ENCODE peak calls at places on chromosome 5, in seven cellular contexts. R is transverse colon, P is psoas muscle, W is cardiac muscle cell, Q is gastrocnemius medialis, M is colonic mucosa, K is breast epithelium. X is an unnamed sample.

GRCh38 chr5:146584750-146585149 is 68.8 kb upstream of the GPR151 start:
- DNase-seq in K (no peak), W (no peak), P (no peak), R (no peak), Q (no peak), M (no peak), X (no peak)

GRCh38 chr5:364497-364896 is 43.0 kb downstream of the AHRR start:
- DNase-seq in P (no peak), M (no peak), W (no peak), R (no peak), K (no peak), Q (no peak), X (no peak)

GRCh38 chr5:91020065-91020800 is 362.9 kb downstream of the ARRDC3 start:
- DNase-seq in K (no peak), Q (no peak), P (no peak), W (peak; percentile 14), M (no peak), R (no peak), X (no peak)

GRCh38 chr5:140595538-140595937 is 30.9 kb downstream of the SLC35A4 start:
- DNase-seq in Q (peak; percentile 35), K (peak; percentile 54), W (no peak), P (no peak), M (peak; percentile 60), R (peak; percentile 53), X (peak; percentile 60)

GRCh38 chr5:124355928-124356327 is 390.5 kb downstream of the ZNF608 start:
- DNase-seq in K (no peak), W (no peak), M (no peak), Q (no peak), P (no peak), R (no peak), X (no peak)

GRCh38 chr5:61817472-61818326 is 485.6 kb downstream of the ZSWIM6 start:
- DNase-seq in M (peak; percentile 31), R (peak; percentile 31), Q (no peak), W (peak; percentile 70), K (peak; percentile 24), P (no peak), X (no peak)

GRCh38 chr5:52867809-52868208 is 80.1 kb downstream of the ITGA1 start:
- DNase-seq in R (no peak), K (no peak), M (no peak), P (no peak), Q (no peak), W (peak; percentile 41), X (no peak)

GRCh38 chr5:565782-566445 is 41.7 kb upstream of the SLC9A3 start:
- DNase-seq in M (peak; percentile 45), P (no peak), R (no peak), Q (no peak), K (no peak), W (peak; percentile 8), X (no peak)

GRCh38 chr5:76114192-76114795 is 31.1 kb downstream of the SV2C start:
- DNase-seq in P (no peak), M (peak; percentile 92), R (peak; percentile 80), Q (no peak), W (no peak), K (no peak), X (no peak)

GRCh38 chr5:160548949-160549665 is 127.5 kb downstream of the PTTG1 start:
- DNase-seq in K (no peak), M (no peak), Q (no peak), R (no peak), P (no peak), W (peak; percentile 5), X (no peak)

DNA sequence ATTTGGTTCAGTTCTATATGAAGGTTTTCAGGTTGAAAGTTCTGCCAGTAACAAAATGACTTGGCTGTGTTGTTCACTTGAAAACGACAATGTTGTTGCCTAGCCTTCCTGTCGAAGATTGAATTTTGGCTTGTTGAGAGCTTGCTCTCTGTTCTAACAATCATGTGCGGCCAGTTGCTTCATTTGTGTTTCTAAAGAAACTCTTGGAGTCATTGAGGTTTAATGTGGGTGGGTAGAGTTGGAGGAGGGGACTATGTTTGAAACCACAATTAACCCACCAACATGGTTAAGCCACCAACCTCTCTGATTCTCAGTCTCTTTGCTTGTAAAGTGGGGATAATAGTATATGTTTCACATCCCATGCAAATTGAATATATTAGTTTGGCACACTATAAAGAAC is 145.8 kb downstream of the FBXL7 start:
- DNase-seq in K (no peak), R (no peak), Q (no peak), M (no peak), P (no peak), W (peak; percentile 20), X (no peak)
- H3K4me3 ChIP-seq in K (no peak overlapping the region), R (no peak overlapping the region), Q (no peak overlapping the region), M (no peak overlapping the region), P (no peak overlapping the region), W (no peak overlapping the region), X (no peak overlapping the region)

GRCh38 chr5:132418876-132419275 is 49.4 kb downstream of the SLC22A5 start:
- DNase-seq in W (no peak), K (no peak), M (no peak), Q (no peak), R (no peak), P (no peak), X (no peak)
- H3K27ac ChIP-seq in W (no peak overlapping the region), K (peak overlapping the region; percentile 79), M (peak overlapping the region; percentile 1), Q (peak overlapping the region; percentile 90), R (peak overlapping the region; percentile 99), P (peak overlapping the region; percentile 66), X (no peak overlapping the region)

GRCh38 chr5:138466900-138467710 is 1.8 kb downstream of the EGR1 start:
- DNase-seq in R (peak; percentile 51), P (no peak), M (no peak), Q (no peak), K (peak; percentile 31), W (peak; percentile 60), X (no peak)
- H3K4me3 ChIP-seq in R (peak overlapping the region; percentile 87), P (peak overlapping the region; percentile 93), M (peak overlapping the region; percentile 81), Q (peak overlapping the region; percentile 78), K (peak overlapping the region; percentile 78), W (no peak overlapping the region), X (no peak overlapping the region)

GRCh38 chr5:139443766-139444473 is 4.6 kb upstream of the DNAJC18 start:
- DNase-seq in W (peak; percentile 45), Q (no peak), M (no peak), K (no peak), R (no peak), P (no peak), X (no peak)
- H3K27ac ChIP-seq in W (no peak overlapping the region), Q (no peak overlapping the region), M (no peak overlapping the region), K (no peak overlapping the region), R (no peak overlapping the region), P (no peak overlapping the region), X (no peak overlapping the region)

DNA sequence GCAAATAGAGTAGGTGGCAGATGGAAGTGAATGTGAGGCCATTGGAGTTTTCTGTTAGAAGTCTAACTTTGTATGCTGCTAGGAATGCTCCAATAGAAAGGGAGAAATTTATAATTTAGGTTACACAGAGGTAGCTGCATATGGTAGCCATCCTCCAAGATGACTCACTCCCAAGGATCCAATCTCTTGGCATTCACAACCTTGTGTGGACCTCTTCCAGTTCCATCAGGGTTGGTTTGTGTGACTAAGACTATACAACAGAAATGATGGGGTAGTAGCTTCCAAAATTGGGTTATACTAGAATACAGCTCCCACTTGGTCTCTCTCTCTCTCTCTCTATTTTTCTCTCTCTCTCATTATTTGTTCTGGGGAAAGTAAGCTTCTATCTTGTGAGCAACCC is 647.0 kb upstream of the ZNF608 start:
- DNase-seq in P (no peak), M (no peak), K (no peak), W (no peak), R (no peak), Q (no peak), X (no peak)
- H3K4me3 ChIP-seq in P (no peak overlapping the region), M (no peak overlapping the region), K (no peak overlapping the region), W (no peak overlapping the region), R (no peak overlapping the region), Q (no peak overlapping the region), X (no peak overlapping the region)

DNA sequence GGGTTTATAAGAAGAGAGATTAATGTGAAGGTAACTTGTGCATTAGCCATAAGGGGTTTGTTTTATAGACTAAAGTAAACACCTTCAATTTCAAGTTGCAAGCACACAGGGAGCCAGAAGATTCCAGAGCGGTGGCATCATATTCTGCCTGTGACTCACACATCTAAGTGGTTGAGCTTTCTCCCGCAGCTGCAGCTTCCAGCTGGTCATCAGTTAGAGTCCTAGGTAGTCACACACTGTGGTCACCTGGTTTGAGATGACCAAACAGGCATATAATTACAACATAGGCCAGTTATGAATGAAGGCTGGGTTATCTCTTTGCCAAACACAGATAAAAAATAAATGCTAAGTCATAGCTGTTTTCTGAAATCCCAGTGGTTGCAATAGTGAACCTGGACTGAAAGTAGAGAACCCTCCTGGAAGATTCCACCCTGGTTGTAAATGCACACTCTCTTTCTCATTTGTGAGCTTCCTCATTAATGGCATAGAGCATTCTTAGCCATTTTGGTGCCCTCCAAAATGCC is 171.3 kb downstream of the GDNF start:
- DNase-seq in R (peak; percentile 41), Q (peak; percentile 93), K (peak; percentile 48), P (peak; percentile 85), W (peak; percentile 93), M (peak; percentile 32), X (peak; percentile 66)
- H3K27ac ChIP-seq in R (peak overlapping the region; percentile 70), Q (peak overlapping the region; percentile 83), K (no peak overlapping the region), P (peak overlapping the region; percentile 93), W (no peak overlapping the region), M (no peak overlapping the region), X (no peak overlapping the region)

DNA sequence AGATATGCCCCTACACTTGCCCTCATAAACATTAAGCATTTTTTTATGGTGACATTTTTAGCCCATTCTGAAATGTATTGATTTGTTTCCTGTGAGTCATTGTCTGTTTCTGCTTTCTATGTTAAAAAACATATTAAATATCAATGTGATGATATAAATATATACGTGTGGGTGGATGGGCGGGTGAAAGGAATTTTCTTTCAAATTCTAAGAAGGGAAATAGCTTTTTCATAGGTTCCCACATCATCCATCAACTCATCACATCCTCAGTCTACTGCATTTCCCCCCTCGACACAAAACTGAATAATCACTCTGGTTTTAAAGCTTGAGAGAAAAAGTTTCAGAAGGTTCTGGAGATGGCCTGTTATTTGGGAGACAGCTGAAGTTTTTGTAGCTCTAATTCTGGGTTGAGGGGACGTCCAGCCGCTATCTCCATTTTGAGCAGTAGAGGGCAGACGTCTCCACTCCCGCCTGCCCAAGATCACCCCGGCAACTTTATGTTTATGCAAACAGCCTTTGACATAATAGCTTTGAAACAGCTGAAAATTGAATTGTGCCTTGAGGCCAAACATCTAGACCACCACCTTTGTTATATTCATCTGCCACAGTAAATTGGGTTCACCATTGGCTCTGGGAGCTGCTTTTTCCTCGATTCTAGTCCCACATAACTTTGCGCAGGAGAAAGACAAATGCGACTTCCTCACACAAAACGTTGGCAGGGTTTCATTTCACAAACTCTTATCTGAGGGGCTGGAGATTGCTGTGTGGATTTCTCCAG is 216.2 kb upstream of the CLINT1 start:
- DNase-seq in W (peak; percentile 85), Q (peak; percentile 6), K (peak; percentile 28), P (peak; percentile 66), M (peak; percentile 51), R (peak; percentile 57), X (peak; percentile 75)
- H3K4me3 ChIP-seq in W (no peak overlapping the region), Q (no peak overlapping the region), K (peak overlapping the region; percentile 37), P (peak overlapping the region; percentile 30), M (no peak overlapping the region), R (peak overlapping the region; percentile 7), X (peak overlapping the region; percentile 41)

GRCh38 chr5:11873587-11873986 is 30.7 kb downstream of the CTNND2 start:
- DNase-seq in K (no peak), W (no peak), R (no peak), Q (no peak), M (no peak), P (no peak), X (no peak)

GRCh38 chr5:11878846-11879245 is 25.4 kb downstream of the CTNND2 start:
- DNase-seq in W (no peak), K (no peak), Q (no peak), R (no peak), P (no peak), M (no peak), X (no peak)
- H3K27ac ChIP-seq in W (no peak overlapping the region), K (no peak overlapping the region), Q (no peak overlapping the region), R (no peak overlapping the region), P (no peak overlapping the region), M (no peak overlapping the region), X (no peak overlapping the region)

GRCh38 chr5:172133359-172134029 is 54.5 kb downstream of the STK10 start:
- DNase-seq in Q (no peak), K (no peak), P (no peak), M (no peak), W (peak; percentile 93), R (no peak), X (no peak)
- H3K4me3 ChIP-seq in Q (no peak overlapping the region), K (no peak overlapping the region), P (no peak overlapping the region), M (no peak overlapping the region), W (no peak overlapping the region), R (no peak overlapping the region), X (no peak overlapping the region)

X was measured in aorta.